ENCODE peak calls at places on chromosomes 7 and 10, in nine cellular contexts. L, S, E, C, T, B, A, U and G are unnamed samples.

GRCh38 chr10:32056136-32057040 is at the start of gene KIF5B:
- DNase-seq in C (peak), T (peak), B (peak), U (peak), L (peak), E (peak), A (peak), S (peak), G (no peak)

GRCh38 chr10:75632750-75633462 is 201.5 kb downstream of the LRMDA start:
- DNase-seq in B (no peak), S (no peak), E (no peak), A (no peak), C (no peak), U (no peak), T (no peak), L (no peak), G (no peak)

GRCh38 chr10:100715445-100716385 is 29.7 kb upstream of the PAX2 start:
- DNase-seq in A (no peak), L (no peak), T (no peak), S (no peak), B (no peak), E (no peak), U (no peak), C (no peak), G (no peak)

GRCh38 chr10:24162236-24162635 is 46.7 kb upstream of the KIAA1217 start:
- DNase-seq in A (no peak), U (no peak), T (no peak), C (no peak), E (no peak), B (no peak), L (no peak), S (no peak), G (no peak)

GRCh38 chr10:132096223-132096622 is 30.5 kb downstream of the JAKMIP3 start:
- DNase-seq in A (no peak), C (no peak), S (no peak), U (no peak), L (no peak), E (peak), B (peak), T (no peak), G (no peak)

GRCh38 chr10:129888784-129889616 is 75.1 kb downstream of the EBF3 start:
- DNase-seq in C (peak), E (no peak), S (peak), L (no peak), A (no peak), B (no peak), T (no peak), U (peak), G (no peak)

GRCh38 chr10:4243651-4244050 is 458.6 kb upstream of the KLF6 start:
- DNase-seq in B (no peak), T (no peak), L (no peak), A (peak), S (no peak), E (peak), C (no peak), U (no peak), G (peak)

GRCh38 chr10:115665549-115665948 is 572.4 kb downstream of the ATRNL1 start:
- DNase-seq in C (no peak), E (no peak), S (no peak), L (no peak), A (no peak), B (no peak), U (no peak), T (no peak), G (no peak)

GRCh38 chr7:5692845-5693278 is 88.6 kb downstream of the RNF216 start:
- DNase-seq in E (peak), L (no peak), T (no peak), A (no peak), U (no peak), B (no peak), C (no peak), S (no peak), G (no peak)

GRCh38 chr7:3259711-3260424 is 41.2 kb upstream of the SDK1 start:
- DNase-seq in L (no peak), B (no peak), S (no peak), C (no peak), U (no peak), T (no peak), A (peak), E (peak), G (no peak)

GRCh38 chr10:114681542-114681941 is 23.5 kb upstream of the ABLIM1 start:
- DNase-seq in E (no peak), C (no peak), U (no peak), A (no peak), L (no peak), B (no peak), T (no peak), S (no peak), G (no peak)

GRCh38 chr10:100656479-100656878 is 88.9 kb upstream of the PAX2 start:
- DNase-seq in S (no peak), A (no peak), U (peak), T (no peak), B (no peak), C (no peak), L (peak), E (no peak), G (no peak)

GRCh38 chr7:24346129-24346528 is 62.1 kb downstream of the NPY start:
- DNase-seq in U (no peak), S (no peak), A (no peak), B (no peak), L (peak), C (no peak), E (no peak), T (no peak), G (no peak)

GRCh38 chr7:4886671-4887070 is 3.2 kb upstream of the RADIL start:
- DNase-seq in A (no peak), E (no peak), S (no peak), U (no peak), C (no peak), B (no peak), L (no peak), T (no peak), G (no peak)

GRCh38 chr10:4527281-4527960 is 298.6 kb upstream of the AKR1E2 start:
- DNase-seq in E (peak), A (peak), C (no peak), L (no peak), B (no peak), U (no peak), T (no peak), S (no peak), G (no peak)

GRCh38 chr10:132210766-132211165 is 24.0 kb downstream of the DPYSL4 start:
- DNase-seq in E (no peak), B (no peak), C (no peak), T (no peak), L (no peak), S (no peak), U (no peak), A (no peak), G (no peak)

GRCh38 chr10:136465-136762 is 1.2 kb downstream of the ZMYND11 start:
- DNase-seq in T (no peak), E (no peak), C (no peak), L (no peak), B (no peak), S (no peak), U (no peak), A (no peak), G (no peak)

GRCh38 chr10:90149563-90149962 is 448.2 kb downstream of the KIF20B start:
- DNase-seq in B (no peak), U (no peak), L (no peak), T (no peak), S (no peak), E (no peak), A (no peak), C (no peak), G (no peak)

GRCh38 chr10:90148121-90148855 is 446.9 kb downstream of the KIF20B start:
- DNase-seq in C (no peak), S (peak), E (peak), U (peak), B (no peak), T (no peak), A (no peak), L (no peak), G (no peak)
- TF ChIP-seq CTCF in C (peak), S (peak), E (peak), U (peak), B (no peak), T (peak), A (peak), L (peak), G (peak)

DNA sequence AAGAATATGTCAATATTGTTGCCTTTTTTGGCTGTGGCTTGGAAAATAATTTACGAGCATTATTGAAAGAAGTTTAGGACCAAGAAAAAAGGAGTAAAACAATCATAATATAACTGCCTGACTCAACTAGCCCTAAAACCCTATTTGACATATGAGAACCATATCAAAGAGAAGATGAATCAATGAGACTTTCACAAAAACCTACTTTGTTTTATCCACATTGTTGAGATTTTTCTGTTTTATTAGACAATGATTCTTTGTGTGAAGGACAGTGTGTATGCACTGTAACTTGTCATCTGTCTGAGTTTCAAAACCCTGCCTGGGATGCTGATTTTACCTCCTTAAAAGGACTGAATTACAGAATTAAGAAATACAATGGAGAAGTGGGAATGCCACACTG is 19.0 kb downstream of the SOSTDC1 start:
- DNase-seq in A (no peak), C (no peak), T (no peak), U (no peak), B (no peak), L (no peak), S (no peak), E (no peak), G (no peak)
- H3K4me3 ChIP-seq in A (no peak), C (no peak), T (no peak), U (no peak), B (no peak), L (no peak), S (no peak), E (no peak), G (no peak)

DNA sequence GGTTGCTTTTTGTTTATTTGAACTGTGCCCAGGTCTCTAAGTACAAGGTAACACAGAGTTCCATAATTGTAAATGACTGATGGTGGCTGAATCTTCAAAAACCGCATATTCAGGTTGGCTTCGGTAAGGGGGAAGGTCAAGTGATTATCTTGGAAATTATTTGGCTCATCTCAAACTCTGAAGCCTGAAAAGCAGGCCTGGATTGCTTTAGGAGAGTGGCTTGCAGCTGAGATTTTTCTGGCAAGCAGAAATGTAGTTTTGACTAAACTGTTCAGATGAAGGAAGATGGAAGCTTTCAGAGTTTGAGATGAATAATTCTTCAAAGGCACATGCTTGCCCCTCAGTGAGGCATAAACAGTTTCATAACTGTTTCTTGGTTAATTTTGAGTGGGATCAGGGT is 469.0 kb downstream of the ADRA2A start:
- DNase-seq in U (no peak), E (no peak), B (no peak), T (no peak), L (no peak), A (no peak), C (no peak), S (no peak), G (no peak)
- TF ChIP-seq CTCF in U (no peak), E (no peak), B (no peak), T (no peak), L (no peak), A (no peak), C (no peak), S (no peak), G (no peak)

GRCh38 chr10:63261496-63261895 is 128.4 kb downstream of the NRBF2 start:
- DNase-seq in T (no peak), E (no peak), S (no peak), B (no peak), C (peak), L (no peak), U (no peak), A (no peak), G (no peak)
- H3K4me3 ChIP-seq in T (no peak), E (no peak), S (peak), B (no peak), C (peak), L (no peak), U (no peak), A (no peak), G (no peak)

DNA sequence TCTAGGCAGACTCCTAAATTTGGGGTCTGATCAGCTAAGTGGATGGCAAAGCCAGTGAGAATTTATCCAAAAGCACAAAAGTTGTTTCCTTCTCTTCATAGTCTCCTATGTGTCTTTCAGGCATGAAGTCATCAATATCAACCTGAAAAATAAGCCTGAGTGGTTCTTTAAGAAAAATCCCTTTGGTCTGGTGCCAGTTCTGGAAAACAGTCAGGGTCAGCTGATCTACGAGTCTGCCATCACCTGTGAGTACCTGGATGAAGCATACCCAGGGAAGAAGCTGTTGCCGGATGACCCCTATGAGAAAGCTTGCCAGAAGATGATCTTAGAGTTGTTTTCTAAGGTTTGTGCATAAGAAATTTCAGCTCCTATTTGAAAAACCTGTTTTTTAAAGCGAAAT is 4.8 kb downstream of the GSTO1 start:
- DNase-seq in E (no peak), U (no peak), B (no peak), L (no peak), A (no peak), T (no peak), C (no peak), S (no peak), G (no peak)
- TF ChIP-seq CTCF in E (no peak), U (no peak), B (no peak), L (no peak), A (no peak), T (no peak), C (no peak), S (no peak), G (no peak)

GRCh38 chr7:194257-194995 is 2.1 kb downstream of the FAM20C start:
- DNase-seq in U (peak), C (no peak), T (peak), L (no peak), S (no peak), A (no peak), E (peak), B (peak), G (no peak)

GRCh38 chr7:193538-194256 is 1.3 kb downstream of the FAM20C start:
- DNase-seq in A (no peak), C (no peak), U (no peak), B (no peak), E (no peak), L (no peak), T (peak), S (no peak), G (no peak)

GRCh38 chr7:191105-192034 is 1.0 kb upstream of the FAM20C start:
- DNase-seq in B (no peak), U (peak), E (peak), C (no peak), A (peak), S (no peak), L (peak), T (peak), G (peak)

GRCh38 chr7:192035-192649 is at the start of gene FAM20C:
- DNase-seq in S (no peak), U (peak), C (no peak), T (peak), E (peak), L (peak), A (peak), B (peak), G (no peak)

DNA sequence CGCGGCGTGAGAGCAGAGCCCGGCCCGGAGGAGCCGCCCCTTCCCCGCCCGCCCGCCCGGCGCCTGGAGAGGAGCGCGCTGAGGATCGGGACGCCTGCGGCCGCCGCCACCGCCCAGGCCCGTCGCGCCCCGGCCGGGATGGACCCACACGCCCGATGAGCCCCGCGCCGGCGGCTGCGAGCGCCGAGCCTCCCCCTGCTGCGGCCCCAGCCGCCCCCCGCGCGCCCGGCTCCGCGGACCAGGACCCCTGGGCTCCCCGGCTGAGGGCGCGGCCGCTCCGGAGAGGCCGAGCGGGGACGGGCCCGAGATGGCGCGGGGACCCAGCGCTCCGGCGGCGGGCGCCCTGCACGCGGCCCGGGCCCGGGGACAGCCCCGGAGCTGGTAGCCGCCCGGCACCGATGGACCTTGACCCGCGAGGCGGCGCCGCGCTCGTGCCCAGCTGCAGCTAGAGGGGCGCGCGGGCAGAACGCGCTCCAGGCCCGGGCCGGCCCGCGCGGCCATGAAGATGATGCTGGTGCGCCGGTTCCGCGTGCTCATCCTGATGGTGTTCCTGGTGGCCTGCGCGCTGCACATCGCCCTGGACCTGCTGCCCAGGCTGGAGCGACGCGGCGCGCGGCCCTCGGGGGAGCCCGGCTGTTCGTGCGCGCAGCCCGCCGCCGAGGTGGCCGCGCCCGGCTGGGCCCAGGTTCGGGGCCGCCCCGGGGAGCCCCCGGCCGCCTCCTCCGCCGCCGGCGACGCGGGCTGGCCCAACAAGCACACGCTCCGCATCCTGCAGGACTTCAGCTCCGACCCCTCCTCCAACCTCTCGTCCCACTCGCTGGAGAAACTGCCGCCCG is 548 bp downstream of the FAM20C start:
- DNase-seq in S (no peak), U (peak), A (no peak), E (no peak), L (no peak), C (no peak), T (peak), B (peak), G (no peak)
- H3K4me3 ChIP-seq in S (no peak), U (peak), A (peak), E (peak), L (peak), C (no peak), T (peak), B (peak), G (peak)

DNA sequence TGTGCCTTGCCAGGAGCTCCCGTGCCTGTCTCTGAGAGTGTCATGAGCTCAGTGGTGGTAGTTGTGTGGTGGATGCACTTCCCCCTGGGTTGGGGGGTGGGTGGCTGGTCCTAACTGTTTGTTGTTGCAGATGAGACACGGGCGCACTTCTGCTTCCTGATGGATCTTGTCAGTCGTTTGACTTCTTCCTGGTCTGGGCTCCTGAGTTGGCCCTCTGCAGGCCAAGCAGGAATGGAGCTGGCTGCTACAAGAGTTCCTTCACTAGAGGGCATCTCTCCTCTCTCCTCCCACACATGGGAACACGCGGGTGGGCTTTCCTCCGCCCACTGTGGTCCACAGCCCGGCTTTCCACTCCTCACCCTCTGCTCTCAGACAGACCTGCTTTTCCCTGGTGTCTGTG is 82.0 kb downstream of the BMS1 start:
- DNase-seq in C (no peak), U (no peak), E (no peak), T (no peak), A (no peak), S (peak), L (no peak), B (no peak), G (no peak)
- TF ChIP-seq CTCF in C (peak), U (peak), E (peak), T (no peak), A (peak), S (peak), L (peak), B (no peak), G (peak)